ENCODE peak calls at places on chromosomes 6 and 20, in seven cellular contexts. W is uterus, B is kidney, T is GM23338, Q is right atrium auricular region, P is Peyer's patch, I is bronchial epithelial cell. X is an unnamed sample. For H3K36me3, the result is how much of the 10 kb centered on the place peaks cover.

GRCh38 chr6:143451531-143451930 is 926 bp downstream of the PEX3 start:
- DNase-seq in B (no peak), P (no peak), W (no peak), Q (no peak), I (peak), T (no peak), X (no peak)

GRCh38 chr6:141541766-141542324 is 590.9 kb upstream of the GJE1 start:
- DNase-seq in W (no peak), Q (no peak), I (no peak), P (no peak), B (no peak), T (no peak), X (no peak)

GRCh38 chr6:134774244-134774643 is 175.7 kb downstream of the ALDH8A1 start:
- DNase-seq in P (no peak), I (peak), W (no peak), T (no peak), B (no peak), Q (no peak), X (no peak)

GRCh38 chr6:11381801-11382513 is 149.5 kb upstream of the NEDD9 start:
- DNase-seq in B (peak), T (no peak), I (no peak), Q (no peak), W (no peak), P (peak), X (peak)

GRCh38 chr6:167736486-167737204 is 90.1 kb upstream of the AFDN start:
- DNase-seq in Q (no peak), W (no peak), P (peak), B (no peak), T (no peak), I (no peak), X (no peak)

GRCh38 chr6:21115111-21115510 is 478.4 kb upstream of the SOX4 start:
- DNase-seq in Q (no peak), B (no peak), W (no peak), T (no peak), P (no peak), I (no peak), X (no peak)

GRCh38 chr20:38805502-38805957 is at the start of gene PPP1R16B:
- DNase-seq in P (peak), I (no peak), T (peak), W (peak), B (peak), Q (no peak), X (peak)

GRCh38 chr20:17992224-17992637 is 23.4 kb downstream of the MGME1 start:
- DNase-seq in Q (peak), B (no peak), I (no peak), P (no peak), W (no peak), T (no peak), X (no peak)

GRCh38 chr20:49724637-49725606 is 11.2 kb upstream of the B4GALT5 start:
- DNase-seq in W (peak), T (no peak), B (peak), Q (peak), P (peak), I (no peak), X (peak)

GRCh38 chr6:107334026-107334425 is 125.3 kb downstream of the PDSS2 start:
- DNase-seq in B (no peak), I (no peak), W (no peak), P (no peak), T (no peak), Q (no peak), X (no peak)

GRCh38 chr20:31717478-31717946 is 5.2 kb downstream of the BCL2L1 start:
- DNase-seq in B (no peak), P (no peak), W (no peak), I (no peak), T (no peak), Q (no peak), X (no peak)

GRCh38 chr6:53926505-53926904 is 131.7 kb downstream of the LRRC1 start:
- DNase-seq in I (peak), B (no peak), W (no peak), Q (no peak), P (no peak), T (no peak), X (no peak)

GRCh38 chr20:14775778-14776177 is 438.4 kb upstream of the FLRT3 start:
- DNase-seq in W (peak), T (no peak), I (peak), Q (no peak), B (no peak), P (peak), X (no peak)

GRCh38 chr6:134058622-134059366 is 6.4 kb upstream of the SLC2A12 start:
- DNase-seq in Q (no peak), T (no peak), I (peak), P (no peak), B (no peak), W (no peak), X (no peak)

GRCh38 chr6:159261983-159262382 is 92.8 kb downstream of the FNDC1 start:
- DNase-seq in W (no peak), Q (no peak), T (no peak), P (no peak), I (no peak), B (no peak), X (no peak)

GRCh38 chr6:168825226-168826077 is 384.5 kb downstream of the SMOC2 start:
- DNase-seq in Q (no peak), I (no peak), W (no peak), P (no peak), T (no peak), B (no peak), X (no peak)

GRCh38 chr6:116010400-116011095 is 50.1 kb downstream of the FRK start:
- DNase-seq in Q (peak), I (peak), W (peak), B (peak), P (peak), T (peak), X (peak)

GRCh38 chr20:63504642-63505041 is 5.8 kb upstream of the EEF1A2 start:
- DNase-seq in I (no peak), T (no peak), P (no peak), Q (no peak), B (peak), W (no peak), X (no peak)

GRCh38 chr20:13960525-13960924 is 29.9 kb downstream of the SEL1L2 start:
- DNase-seq in Q (no peak), T (no peak), P (no peak), I (no peak), W (no peak), B (no peak), X (no peak)

GRCh38 chr6:12718025-12718424 is 1.5 kb downstream of the PHACTR1 start:
- DNase-seq in P (no peak), W (no peak), B (no peak), I (peak), T (no peak), Q (no peak), X (no peak)

GRCh38 chr20:44460795-44461141 is 14.9 kb upstream of the TTPAL start:
- DNase-seq in T (peak), I (peak), Q (no peak), P (no peak), W (no peak), B (no peak), X (no peak)

GRCh38 chr20:53265304-53265875 is 293.2 kb downstream of the TSHZ2 start:
- DNase-seq in Q (no peak), T (no peak), B (no peak), I (no peak), W (no peak), P (no peak), X (no peak)

GRCh38 chr20:29763821-29764511 is 1493.5 kb upstream of the DEFB115 start:
- DNase-seq in B (no peak), T (no peak), W (no peak), Q (no peak), P (no peak), I (no peak), X (no peak)

GRCh38 chr6:79302341-79302740 is 67.9 kb upstream of the HMGN3 start:
- DNase-seq in I (peak), Q (no peak), W (no peak), T (no peak), B (no peak), P (no peak), X (no peak)

GRCh38 chr6:161271343-161272019 is 2.4 kb downstream of the AGPAT4 start:
- DNase-seq in P (no peak), T (peak), B (no peak), W (no peak), Q (no peak), I (no peak), X (no peak)

GRCh38 chr20:2729251-2729713 is 36.7 kb downstream of the EBF4 start:
- DNase-seq in Q (no peak), P (no peak), B (no peak), T (no peak), W (no peak), I (no peak), X (no peak)

GRCh38 chr6:104607501-104607900 is 252.2 kb downstream of the HACE1 start:
- DNase-seq in W (no peak), Q (no peak), T (no peak), P (no peak), B (no peak), I (peak), X (no peak)

GRCh38 chr6:104603108-104603745 is 256.5 kb downstream of the HACE1 start:
- DNase-seq in Q (no peak), T (no peak), B (no peak), W (no peak), P (no peak), I (no peak), X (no peak)

GRCh38 chr6:104604643-104605042 is 255.1 kb downstream of the HACE1 start:
- DNase-seq in P (no peak), T (no peak), W (no peak), I (no peak), Q (no peak), B (no peak), X (no peak)

GRCh38 chr6:104601756-104602155 is 258.0 kb downstream of the HACE1 start:
- DNase-seq in P (no peak), B (no peak), T (peak), W (no peak), I (no peak), Q (no peak), X (no peak)

DNA sequence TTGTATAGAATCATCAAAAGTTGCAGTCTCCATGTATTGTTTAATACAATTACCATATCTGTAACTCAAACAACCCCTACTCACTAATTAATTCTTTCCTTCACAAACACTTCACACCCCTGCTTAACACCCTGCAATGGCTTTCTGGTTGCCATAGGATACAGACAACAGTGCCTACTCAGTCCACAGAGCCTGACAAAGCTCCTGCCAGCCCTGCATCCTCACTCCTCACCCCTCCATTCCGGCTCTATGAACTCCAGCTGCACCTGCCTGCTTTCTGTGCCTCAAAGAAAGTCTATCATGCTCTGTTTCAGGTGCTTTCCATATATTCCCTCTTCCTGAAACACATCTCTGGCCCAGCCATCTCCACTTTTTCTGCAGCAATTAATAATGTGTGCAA is 253.4 kb downstream of the HACE1 start:
- DNase-seq in P (no peak), B (no peak), W (no peak), T (peak), Q (no peak), I (no peak), X (no peak)
- H3K4me3 ChIP-seq in P (no peak), B (no peak), W (no peak), T (no peak), Q (no peak), I (no peak), X (no peak)

GRCh38 chr6:82095091-82095490 is 152.5 kb downstream of the IBTK start:
- DNase-seq in Q (no peak), I (no peak), P (no peak), W (no peak), T (peak), B (no peak), X (no peak)
- TF ChIP-seq CTCF in Q (no peak), I (no peak), P (no peak), W (no peak), T (peak), B (no peak), X (no peak)

GRCh38 chr6:44432726-44433125 is 45.2 kb downstream of the CDC5L start:
- DNase-seq in Q (no peak), B (no peak), T (no peak), P (no peak), W (no peak), I (no peak), X (no peak)
- H3K36me3 ChIP-seq in Q (under half), B (under half), T (under half), P (under half), W (under half), I (under half), X (under half)

DNA sequence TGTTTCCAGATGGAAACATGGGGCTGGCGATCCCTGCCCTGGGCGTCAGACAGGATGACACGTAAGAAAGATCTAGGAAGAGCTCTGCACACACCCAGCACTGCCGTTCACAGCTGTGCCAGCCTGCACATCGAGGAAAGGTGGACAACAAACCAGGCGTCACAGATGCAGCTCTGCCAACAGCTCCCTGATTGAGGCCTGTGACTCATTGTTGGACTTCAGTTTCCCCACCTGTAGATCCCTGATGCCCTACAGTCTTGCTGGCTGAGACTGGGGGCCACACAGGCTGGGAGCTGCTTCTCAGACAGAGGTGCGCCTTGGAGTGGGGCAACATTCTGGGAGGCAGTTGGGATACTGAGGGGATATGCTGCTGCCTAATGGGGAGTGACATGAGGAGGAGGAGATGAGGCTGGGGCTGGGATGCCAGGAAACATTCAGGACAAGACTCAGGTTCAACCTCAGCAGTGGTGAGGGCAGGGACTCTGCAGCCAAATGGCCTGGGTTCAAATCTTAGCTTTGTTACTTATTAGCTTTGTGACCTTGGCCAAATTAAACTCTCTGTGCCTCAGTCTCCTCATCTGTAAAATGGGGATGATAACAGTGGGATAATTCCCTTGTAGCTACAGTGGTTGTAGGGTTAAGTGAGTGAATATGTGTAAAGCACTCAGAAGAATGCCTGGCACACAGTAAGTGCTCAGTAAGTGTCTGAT is 1.7 kb downstream of the PI16 start:
- DNase-seq in Q (peak), W (no peak), B (no peak), I (peak), T (no peak), P (peak), X (no peak)
- H3K4me3 ChIP-seq in Q (no peak), W (no peak), B (no peak), I (no peak), T (no peak), P (no peak), X (no peak)

DNA sequence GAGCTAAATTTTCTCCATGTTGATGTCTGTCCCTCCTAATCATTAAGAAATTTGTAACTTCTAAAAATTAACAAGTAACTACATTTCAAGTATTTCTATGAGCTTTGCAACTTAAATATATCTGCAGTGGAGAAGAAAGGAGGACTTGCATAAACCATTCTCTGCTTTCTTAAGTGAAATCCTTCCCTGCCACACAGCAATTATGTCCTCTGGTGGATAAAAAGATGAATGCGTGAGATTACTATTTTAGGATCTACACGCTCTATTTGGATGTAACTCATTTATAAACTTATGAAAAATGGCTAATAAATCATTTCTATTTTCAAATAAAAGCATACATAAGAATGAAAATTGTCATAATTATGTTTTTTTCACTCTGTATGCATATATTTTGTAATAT is 338.0 kb upstream of the PTCHD4 start:
- DNase-seq in B (no peak), I (peak), T (peak), Q (no peak), W (no peak), P (no peak), X (no peak)
- TF ChIP-seq CTCF in B (no peak), I (no peak), T (peak), Q (no peak), W (no peak), P (no peak), X (no peak)

GRCh38 chr20:47099749-47100515 is 205.3 kb downstream of the EYA2 start:
- DNase-seq in Q (no peak), W (peak), B (no peak), I (no peak), T (no peak), P (no peak), X (no peak)

GRCh38 chr20:47095690-47096089 is 201.0 kb downstream of the EYA2 start:
- DNase-seq in P (no peak), B (no peak), W (no peak), T (no peak), I (no peak), Q (no peak), X (no peak)

GRCh38 chr20:47099093-47099492 is 204.4 kb downstream of the EYA2 start:
- DNase-seq in B (no peak), I (no peak), T (no peak), P (no peak), Q (no peak), W (no peak), X (no peak)

GRCh38 chr20:47093567-47093966 is 198.9 kb downstream of the EYA2 start:
- DNase-seq in B (no peak), I (no peak), Q (no peak), T (no peak), W (no peak), P (no peak), X (no peak)

GRCh38 chr20:47097691-47098622 is 203.3 kb downstream of the EYA2 start:
- DNase-seq in P (no peak), T (no peak), B (no peak), Q (no peak), W (no peak), I (no peak), X (no peak)
- H3K36me3 ChIP-seq in P (under half), T (under half), B (under half), Q (under half), W (under half), I (under half), X (under half)

GRCh38 chr6:41559655-41560439 is 13.7 kb downstream of the FOXP4 start:
- DNase-seq in P (no peak), W (no peak), I (no peak), B (no peak), Q (no peak), T (peak), X (no peak)
- H3K4me3 ChIP-seq in P (peak), W (peak), I (no peak), B (no peak), Q (peak), T (peak), X (peak)

GRCh38 chr20:36883972-36884535 is 8.1 kb downstream of the TLDC2 start:
- DNase-seq in T (no peak), W (no peak), B (no peak), I (no peak), P (no peak), Q (no peak), X (no peak)
- TF ChIP-seq CTCF in T (no peak), W (no peak), B (no peak), I (no peak), P (no peak), Q (no peak), X (no peak)

GRCh38 chr20:507006-507758 is 36.4 kb downstream of the CSNK2A1 start:
- DNase-seq in P (no peak), W (no peak), I (no peak), B (no peak), T (no peak), Q (no peak), X (no peak)

GRCh38 chr20:503048-503737 is 40.4 kb downstream of the CSNK2A1 start:
- DNase-seq in Q (no peak), W (no peak), P (no peak), T (no peak), I (no peak), B (no peak), X (no peak)

GRCh38 chr20:507933-508332 is 35.7 kb downstream of the CSNK2A1 start:
- DNase-seq in I (peak), Q (no peak), W (no peak), P (no peak), T (no peak), B (no peak), X (no peak)

GRCh38 chr20:504632-505075 is 38.9 kb downstream of the CSNK2A1 start:
- DNase-seq in T (no peak), Q (no peak), P (no peak), W (no peak), I (no peak), B (no peak), X (no peak)
- H3K36me3 ChIP-seq in T (half or more), Q (half or more), P (half or more), W (under half), I (under half), B (under half), X (under half)

DNA sequence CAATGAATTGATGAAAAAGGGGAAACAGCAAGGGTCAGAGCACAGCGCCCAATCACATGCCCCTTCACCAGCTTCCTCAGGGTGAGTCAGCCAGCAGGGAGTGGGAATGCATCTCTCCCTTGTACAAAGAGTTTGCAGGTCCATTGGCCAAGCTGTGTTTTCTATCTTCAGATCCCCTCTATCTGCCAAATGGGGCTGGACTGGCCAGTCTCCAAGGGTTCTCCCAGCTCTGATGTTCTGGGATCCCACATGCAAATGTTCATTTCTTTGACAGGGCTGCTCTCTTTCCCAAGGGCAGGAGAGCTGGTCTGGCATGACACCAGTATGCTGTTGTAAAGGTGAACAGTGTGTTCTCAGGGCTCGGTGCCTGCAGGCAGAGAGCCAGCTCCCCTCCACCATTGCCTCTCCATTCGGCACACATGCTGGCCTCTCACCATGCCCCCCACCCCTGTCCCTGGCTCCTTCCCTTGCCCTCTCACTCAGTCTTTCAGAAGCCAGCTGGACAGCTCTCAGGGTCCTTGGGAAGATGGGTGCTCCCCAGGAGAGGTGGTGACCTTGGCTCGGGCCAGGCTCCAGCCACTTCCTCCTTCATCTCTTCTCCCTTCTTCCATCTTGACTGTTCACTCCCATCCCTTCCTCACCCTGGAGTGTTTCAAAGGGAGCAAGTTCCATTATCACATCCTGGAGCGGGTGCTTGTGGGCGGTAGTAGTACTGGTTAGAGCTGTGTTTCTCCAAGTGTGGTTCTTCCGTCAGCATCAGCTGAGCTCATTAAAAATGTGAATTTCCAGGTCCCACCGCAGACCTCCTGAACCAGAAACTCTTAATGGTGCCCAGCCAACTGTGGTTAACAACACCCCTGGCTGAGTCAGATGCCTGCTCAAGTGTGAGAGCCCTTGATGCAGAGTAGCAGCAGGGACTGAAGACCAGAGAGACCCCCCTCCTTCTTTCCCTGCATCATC is 24.7 kb downstream of the ANGPT4 start:
- DNase-seq in B (peak), I (no peak), P (no peak), T (no peak), W (peak), Q (peak), X (no peak)
- H3K4me3 ChIP-seq in B (no peak), I (no peak), P (no peak), T (no peak), W (no peak), Q (no peak), X (no peak)

X was measured in left lung.